ENCODE peak calls at places on chromosomes 13 and 19, in seven cellular contexts. N is CD4-positive, alpha-beta T cell; T is prostate gland; Z is SK-N-SH; X is neural crest cell; Q is endothelial cell of umbilical vein; I is glutamatergic neuron. A is an unnamed sample.

GRCh38 chr19:2157452-2157851 is 6.1 kb upstream of the AP3D1 start:
- DNase-seq in T (no peak), I (no peak), Q (no peak), Z (no peak), X (no peak), N (no peak), A (no peak)

GRCh38 chr13:39982745-39983144 is 327.3 kb downstream of the COG6 start:
- DNase-seq in I (no peak), X (no peak), Z (no peak), N (no peak), Q (no peak), T (no peak), A (no peak)

GRCh38 chr19:20968092-20968491 is 45.0 kb downstream of the ZNF85 start:
- DNase-seq in N (no peak), X (no peak), I (no peak), Q (no peak), T (no peak), Z (no peak), A (no peak)

GRCh38 chr13:109162248-109163051 is 533.0 kb downstream of the MYO16 start:
- DNase-seq in Q (no peak), N (no peak), Z (no peak), T (no peak), I (no peak), X (no peak), A (no peak)

GRCh38 chr13:21365574-21365973 is 93.5 kb downstream of the ZDHHC20 start:
- DNase-seq in N (no peak), Q (no peak), I (no peak), T (no peak), Z (no peak), X (no peak), A (no peak)

GRCh38 chr13:114268344-114269280 is 12.8 kb upstream of the UPF3A start:
- DNase-seq in N (no peak), I (no peak), Q (no peak), T (no peak), Z (no peak), X (no peak), A (no peak)

GRCh38 chr13:79724348-79725103 is 243.6 kb downstream of the NDFIP2 start:
- DNase-seq in Q (peak), T (no peak), N (no peak), I (no peak), Z (no peak), X (no peak), A (no peak)

GRCh38 chr13:67069117-67069767 is 160.9 kb downstream of the PCDH9 start:
- DNase-seq in Z (no peak), I (no peak), X (no peak), T (no peak), N (no peak), Q (no peak), A (no peak)

GRCh38 chr19:2038284-2039081 is 12.6 kb downstream of the MKNK2 start:
- DNase-seq in Q (no peak), X (no peak), N (no peak), Z (no peak), I (peak), T (peak), A (no peak)

GRCh38 chr19:36203293-36203692 is 11.2 kb downstream of the ZNF565 start:
- DNase-seq in Z (no peak), X (no peak), T (no peak), I (no peak), N (no peak), Q (no peak), A (no peak)

GRCh38 chr13:88071371-88071770 is 400.2 kb downstream of the SLITRK5 start:
- DNase-seq in N (no peak), T (no peak), I (no peak), X (no peak), Q (no peak), Z (no peak), A (no peak)

GRCh38 chr19:3276341-3276799 is 51.9 kb downstream of the CELF5 start:
- DNase-seq in Z (peak), T (peak), N (peak), X (no peak), I (peak), Q (no peak), A (no peak)

DNA sequence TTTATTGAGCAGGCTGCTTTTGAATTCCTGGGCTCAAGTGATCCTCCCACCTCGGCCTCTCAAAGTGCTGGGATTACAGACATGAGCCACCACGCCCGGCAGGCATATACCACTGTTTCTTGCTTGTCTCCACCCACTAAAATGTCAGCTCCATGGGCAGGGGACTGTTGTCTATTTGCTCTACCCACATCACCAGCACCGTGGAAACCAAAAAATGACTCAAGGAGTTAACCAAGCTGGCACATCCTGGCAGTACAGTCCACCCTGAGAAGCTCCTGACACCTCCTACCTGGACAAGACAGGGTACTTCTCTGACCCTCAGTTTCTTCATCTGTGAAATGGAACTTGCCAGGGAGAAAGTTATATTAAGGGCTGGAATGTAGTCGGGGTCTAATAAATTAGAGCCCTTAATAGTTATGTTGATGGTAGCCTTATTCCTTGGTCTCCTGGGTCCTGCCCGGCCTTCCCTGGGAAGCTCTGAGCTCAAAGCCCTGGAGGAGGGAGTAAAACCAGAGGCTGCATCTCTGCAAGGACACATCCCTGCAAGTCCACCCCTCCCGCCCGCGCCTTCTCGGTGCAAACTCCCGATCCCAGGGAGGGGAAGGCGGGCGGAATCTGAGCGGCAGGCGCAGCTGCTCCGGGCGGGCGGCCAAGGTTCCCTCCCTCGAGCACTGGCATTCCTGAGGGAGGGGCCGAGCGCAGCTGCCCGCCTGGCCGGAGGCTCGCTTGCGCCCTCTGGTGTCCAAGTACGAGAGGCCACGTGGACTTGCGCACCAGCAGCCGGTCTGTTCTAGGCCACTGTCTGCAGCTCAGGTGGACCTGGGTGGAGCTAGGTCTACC is 14.1 kb downstream of the RDH8 start:
- DNase-seq in X (peak), T (peak), Q (peak), Z (peak), I (peak), N (peak), A (peak)
- TF ChIP-seq CTCF in X (peak), T (peak), Q (peak), Z (peak), I (peak), N (peak), A (peak)

GRCh38 chr19:17424743-17425365 is 5.0 kb downstream of the MVB12A start:
- DNase-seq in X (peak), N (peak), T (no peak), Z (peak), Q (peak), I (peak), A (no peak)
- TF ChIP-seq CTCF in X (peak), N (no peak), T (peak), Z (peak), Q (peak), I (peak), A (no peak)

GRCh38 chr19:13997637-13997962 is 8.5 kb downstream of the RFX1 start:
- DNase-seq in I (no peak), Q (no peak), T (no peak), X (no peak), N (no peak), Z (no peak), A (no peak)
- TF ChIP-seq CTCF in I (no peak), Q (no peak), T (no peak), X (no peak), N (no peak), Z (no peak), A (no peak)

DNA sequence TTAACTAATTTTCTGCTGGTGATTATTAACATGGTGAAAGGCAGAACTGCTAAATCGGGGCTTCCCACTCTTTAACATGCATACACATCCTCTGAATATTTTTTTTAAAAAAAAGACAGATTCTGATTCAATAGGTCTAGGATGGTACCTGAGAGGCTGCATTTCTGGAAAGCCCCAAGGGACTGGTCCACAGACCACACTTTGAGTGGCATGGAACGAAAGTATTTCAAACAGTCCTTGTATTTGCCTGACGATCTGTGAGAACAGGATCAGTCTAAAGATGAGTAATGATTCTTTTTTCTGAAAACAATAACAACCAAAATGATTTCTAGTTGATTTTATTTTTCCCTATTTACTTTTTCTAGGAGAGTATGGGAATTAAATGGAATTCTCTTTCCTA is 16.7 kb upstream of the SPART start:
- DNase-seq in I (no peak), N (no peak), T (no peak), Q (no peak), Z (no peak), X (no peak), A (no peak)
- TF ChIP-seq CTCF in I (no peak), N (no peak), T (no peak), Q (no peak), Z (no peak), X (no peak), A (no peak)

GRCh38 chr19:6822311-6822670 is 49.8 kb downstream of the VAV1 start:
- DNase-seq in N (no peak), Q (no peak), Z (no peak), I (no peak), X (no peak), T (no peak), A (no peak)
- TF ChIP-seq CTCF in N (no peak), Q (no peak), Z (no peak), I (no peak), X (no peak), T (no peak), A (no peak)

GRCh38 chr13:23175920-23176319 is 4.9 kb upstream of the SGCG start:
- DNase-seq in N (no peak), Q (peak), Z (no peak), T (no peak), I (no peak), X (no peak), A (no peak)
- TF ChIP-seq CTCF in N (no peak), Q (no peak), Z (peak), T (no peak), I (peak), X (peak), A (no peak)

GRCh38 chr13:44746690-44747089 is 170.6 kb upstream of the TSC22D1 start:
- DNase-seq in N (no peak), Z (no peak), T (no peak), I (no peak), X (no peak), Q (no peak), A (no peak)
- TF ChIP-seq CTCF in N (no peak), Z (no peak), T (no peak), I (no peak), X (no peak), Q (no peak), A (no peak)

GRCh38 chr19:281992-282391 is 9.2 kb downstream of the PLPP2 start:
- DNase-seq in T (no peak), Z (no peak), Q (no peak), X (no peak), N (no peak), I (no peak), A (no peak)
- TF ChIP-seq CTCF in T (no peak), Z (peak), Q (no peak), X (no peak), N (no peak), I (no peak), A (no peak)

GRCh38 chr13:50375792-50376191 is 360.5 kb downstream of the KCNRG start:
- DNase-seq in I (no peak), T (no peak), N (no peak), Q (no peak), Z (no peak), X (no peak), A (no peak)

GRCh38 chr13:50374517-50374916 is 359.3 kb downstream of the KCNRG start:
- DNase-seq in X (no peak), Q (no peak), I (no peak), N (no peak), T (no peak), Z (no peak), A (no peak)

GRCh38 chr13:50377726-50378270 is 362.6 kb downstream of the KCNRG start:
- DNase-seq in T (no peak), Z (no peak), X (no peak), Q (no peak), I (no peak), N (no peak), A (no peak)

GRCh38 chr13:50378513-50378970 is 363.3 kb downstream of the KCNRG start:
- DNase-seq in I (no peak), T (no peak), N (no peak), X (no peak), Z (no peak), Q (no peak), A (no peak)

DNA sequence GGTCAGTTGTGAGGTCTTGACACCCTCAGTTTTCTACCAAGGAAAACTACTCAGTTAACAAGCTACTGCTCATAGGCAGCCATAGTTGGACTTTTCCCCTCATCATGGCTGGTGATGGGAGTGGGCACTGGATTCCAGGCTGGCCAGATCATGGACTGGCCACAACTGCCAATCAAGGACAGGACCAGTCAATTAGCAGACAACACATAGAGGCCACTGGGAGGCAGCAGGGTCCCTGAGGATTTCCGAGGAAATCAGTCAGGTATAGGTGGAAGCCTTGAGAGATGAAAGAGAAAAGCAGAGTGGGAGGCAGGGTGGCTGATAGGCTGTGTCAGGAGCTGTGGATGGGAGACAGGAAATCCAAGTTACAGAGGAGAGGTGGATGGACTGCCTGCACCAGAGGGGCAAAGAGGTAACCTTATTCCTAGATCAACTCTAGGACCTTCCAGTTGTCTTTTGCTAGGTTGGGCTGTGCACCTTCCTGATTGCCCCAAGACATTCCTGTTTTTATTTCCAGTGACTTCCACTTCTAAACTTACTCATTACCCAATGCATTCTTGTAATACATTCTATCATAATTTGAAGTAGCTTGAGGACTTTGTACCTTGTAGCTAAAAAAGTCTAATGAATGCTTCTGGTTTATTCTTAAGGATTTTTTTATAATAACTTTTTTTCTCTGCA is 361.8 kb downstream of the KCNRG start:
- DNase-seq in Q (no peak), N (no peak), T (no peak), Z (no peak), X (no peak), I (no peak), A (no peak)
- TF ChIP-seq CTCF in Q (no peak), N (no peak), T (no peak), Z (peak), X (no peak), I (no peak), A (no peak)

A was measured in omental fat pad.